ENCODE peak calls at places on chromosomes 7 and 10, in eight cellular contexts. F is BE2C; R is transverse colon; H is CD8-positive, alpha-beta memory T cell; V is breast epithelium; U is aorta; J is right cardiac atrium; I is suprapubic skin. Q is an unnamed sample. For H3K27me3 and H3K4me1, the result is how much of the 10 kb centered on the place peaks cover.

GRCh38 chr7:82319674-82320118 is 123.9 kb downstream of the CACNA2D1 start:
- DNase-seq in J (peak), U (peak), F (peak), V (no peak), R (peak), H (no peak), I (no peak), Q (no peak)

GRCh38 chr7:98211221-98211675 is at the start of gene BHLHA15:
- DNase-seq in V (no peak), U (peak), F (peak), R (peak), H (peak), I (no peak), J (peak), Q (peak)

GRCh38 chr10:131888186-131888604 is 12.6 kb upstream of the PPP2R2D start:
- DNase-seq in I (no peak), R (no peak), H (no peak), V (no peak), J (no peak), F (no peak), U (no peak), Q (no peak)

GRCh38 chr7:71982847-71983246 is 429.3 kb downstream of the CALN1 start:
- DNase-seq in V (no peak), U (no peak), R (no peak), F (peak), H (no peak), J (no peak), I (no peak), Q (no peak)

GRCh38 chr7:44891791-44892190 is 6.5 kb upstream of the PURB start:
- DNase-seq in R (no peak), V (no peak), H (no peak), F (no peak), U (no peak), J (no peak), I (no peak), Q (no peak)

GRCh38 chr7:25460426-25460825 is 232.1 kb upstream of the NPVF start:
- DNase-seq in U (no peak), V (no peak), R (no peak), F (no peak), H (no peak), I (no peak), J (peak), Q (no peak)

GRCh38 chr10:53547364-53547763 is 774.8 kb upstream of the MBL2 start:
- DNase-seq in R (no peak), H (no peak), V (no peak), I (no peak), U (no peak), J (no peak), F (no peak), Q (no peak)

GRCh38 chr7:81120803-81121202 is 202.0 kb upstream of the SEMA3C start:
- DNase-seq in U (no peak), H (no peak), J (no peak), F (no peak), I (no peak), R (no peak), V (no peak), Q (no peak)

GRCh38 chr7:116984917-116985316 is 31.6 kb downstream of the ST7 start:
- DNase-seq in R (no peak), I (no peak), V (no peak), F (no peak), U (no peak), J (no peak), H (no peak), Q (peak)

GRCh38 chr7:25906760-25907159 is 245.2 kb upstream of the NFE2L3 start:
- DNase-seq in F (no peak), V (no peak), J (no peak), I (no peak), U (no peak), H (no peak), R (no peak), Q (no peak)

GRCh38 chr10:13915710-13916109 is 328.9 kb downstream of the PRPF18 start:
- DNase-seq in H (no peak), J (peak), I (no peak), U (no peak), F (no peak), R (no peak), V (no peak), Q (no peak)

GRCh38 chr10:30058570-30059132 is 735 bp downstream of the JCAD start:
- DNase-seq in U (no peak), H (no peak), I (no peak), J (peak), R (no peak), F (no peak), V (no peak), Q (no peak)

GRCh38 chr7:6917258-6917657 is 91.2 kb upstream of the CCZ1B start:
- DNase-seq in U (no peak), H (no peak), R (no peak), F (peak), I (no peak), V (no peak), J (peak), Q (no peak)

GRCh38 chr7:103821105-103821504 is 168.4 kb downstream of the RELN start:
- DNase-seq in U (no peak), R (no peak), J (no peak), V (no peak), F (peak), I (no peak), H (no peak), Q (no peak)

GRCh38 chr10:123781956-123782500 is 109.6 kb downstream of the CPXM2 start:
- DNase-seq in R (no peak), I (no peak), U (no peak), J (no peak), H (no peak), F (no peak), V (no peak), Q (no peak)

GRCh38 chr10:65341323-65341922 is 1584.4 kb upstream of the LRRTM3 start:
- DNase-seq in R (no peak), U (no peak), F (peak), I (no peak), H (no peak), V (no peak), J (no peak), Q (no peak)

GRCh38 chr10:46028584-46029570 is 1.5 kb downstream of the NCOA4 start:
- DNase-seq in H (no peak), R (peak), F (peak), V (no peak), I (no peak), U (no peak), J (no peak), Q (peak)

GRCh38 chr10:126736737-126737136 is 66.2 kb upstream of the C10orf90 start:
- DNase-seq in R (no peak), U (no peak), J (no peak), V (no peak), F (no peak), I (no peak), H (no peak), Q (no peak)

GRCh38 chr10:112360308-112361270 is 13.3 kb upstream of the ACSL5 start:
- DNase-seq in V (peak), R (peak), U (no peak), J (peak), F (no peak), H (no peak), I (no peak), Q (no peak)

DNA sequence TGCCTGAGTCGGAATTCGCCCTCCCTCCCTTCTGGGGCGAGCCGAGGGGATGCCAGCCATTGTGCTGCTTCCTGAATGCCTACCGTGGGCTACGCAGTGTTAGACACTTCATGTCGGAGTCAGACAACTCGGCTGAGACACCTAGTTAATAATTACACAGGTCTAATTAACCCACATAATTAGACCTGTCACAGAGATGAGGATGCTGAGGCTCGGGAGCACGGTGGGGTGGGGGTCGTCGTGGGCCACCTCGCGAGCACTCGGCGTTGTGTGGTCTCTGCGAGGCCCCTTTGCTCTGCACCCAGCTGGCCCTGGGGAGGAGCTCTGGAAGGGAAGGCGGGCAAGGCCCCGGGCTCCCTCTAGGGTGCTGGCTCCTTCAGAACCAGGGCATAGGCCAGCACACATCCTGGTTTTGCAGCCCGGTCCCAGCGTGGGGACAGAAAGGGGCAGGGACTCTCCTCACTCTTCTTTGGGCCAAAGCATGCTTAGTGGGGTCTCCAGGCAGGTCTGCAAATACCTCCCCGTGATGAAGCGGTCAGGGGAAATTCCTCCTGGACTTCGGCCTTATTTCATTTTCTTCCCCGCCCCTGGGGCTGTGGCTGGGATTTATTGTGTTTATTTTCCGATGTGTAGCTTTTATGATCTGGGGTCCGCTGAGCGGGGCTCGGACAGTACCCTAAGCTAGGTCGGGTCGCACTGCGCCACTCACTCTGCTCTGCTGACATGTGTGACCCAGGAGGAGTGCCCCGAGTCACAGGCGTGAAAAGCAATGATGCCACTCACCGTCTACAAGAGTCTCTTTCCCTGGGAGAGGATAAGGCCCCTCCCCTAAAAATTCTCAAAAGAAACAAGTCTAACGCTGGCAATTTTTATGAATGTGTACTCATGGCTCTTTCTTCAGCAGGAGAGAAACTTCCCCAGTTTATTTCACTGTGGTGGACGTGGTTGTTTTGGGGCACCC is 4.9 kb upstream of the FOXL3 start:
- DNase-seq in U (no peak), I (no peak), F (no peak), R (peak), V (no peak), H (no peak), J (peak), Q (peak)
- H3K27me3 ChIP-seq in U (under half), I (under half), F (under half), R (under half), V (under half), H (under half), J (under half), Q (under half)

GRCh38 chr10:4396401-4397283 is 429.4 kb upstream of the AKR1E2 start:
- DNase-seq in F (no peak), H (no peak), J (no peak), I (no peak), U (no peak), V (no peak), R (no peak), Q (no peak)
- H3K4me3 ChIP-seq in F (no peak), H (no peak), J (no peak), I (no peak), U (no peak), V (no peak), R (no peak), Q (no peak)

GRCh38 chr10:90181251-90181691 is 479.9 kb downstream of the KIF20B start:
- DNase-seq in V (no peak), J (no peak), U (no peak), I (no peak), R (no peak), H (no peak), F (no peak), Q (no peak)
- H3K4me1 ChIP-seq in V (under half), J (under half), U (under half), I (under half), R (under half), H (under half), F (under half), Q (under half)

DNA sequence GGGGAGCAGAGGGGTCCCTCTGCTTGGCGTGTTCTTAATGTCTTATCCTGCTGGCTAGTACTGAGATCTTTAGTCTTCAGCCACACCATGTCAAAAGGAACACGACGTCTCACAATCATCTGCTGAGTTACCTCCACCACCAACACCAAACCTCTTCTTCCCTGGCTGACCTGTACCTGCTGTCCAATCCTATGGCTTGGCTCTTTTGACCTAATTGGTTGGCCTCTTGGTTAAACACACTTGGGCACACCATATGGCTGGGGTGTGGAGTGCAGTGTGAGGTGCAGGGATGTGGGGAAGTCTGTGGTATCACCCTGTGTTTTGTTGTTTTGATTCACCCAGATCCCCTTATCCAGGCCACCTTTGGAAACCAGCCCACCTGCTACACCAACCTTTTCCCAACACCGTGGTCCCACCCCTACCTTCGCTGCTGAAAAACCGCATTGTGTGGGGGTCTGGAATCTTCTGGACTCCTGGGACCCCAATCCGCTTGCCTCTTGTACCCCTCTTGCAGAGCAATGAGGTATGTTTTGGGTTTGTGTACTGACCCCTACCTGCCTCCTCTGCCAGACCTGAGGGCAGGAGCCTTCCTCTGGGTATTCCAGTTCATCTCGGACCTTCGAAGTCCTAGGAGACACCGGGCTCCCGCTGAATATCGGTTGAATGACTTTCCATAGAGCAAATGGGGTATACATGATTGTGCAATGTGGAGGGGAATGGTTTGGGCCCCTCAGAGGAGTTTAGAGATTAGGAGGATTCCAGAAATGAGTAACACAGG is 2.8 kb upstream of the LBX1 start:
- DNase-seq in I (no peak), U (no peak), V (no peak), J (no peak), H (no peak), F (no peak), R (no peak), Q (no peak)
- H3K27me3 ChIP-seq in I (half or more), U (under half), V (half or more), J (under half), H (half or more), F (half or more), R (half or more), Q (under half)

Q was measured in Caco-2.